ENCODE peak calls at places on chromosomes 13 and 19, in nine cellular contexts. One of them, this sample, is unnamed.

GRCh38 chr19:44557933-44558332 is 28.5 kb upstream of the CEACAM20 start:
- DNase-seq in NCI-H1105 treated with DMSO at 0.1 percent for 48 hours: no peak
- DNase-seq in midbrain: no peak
- DNase-seq in AG09319: no peak
- DNase-seq in T-helper 1 cell: no peak
- DNase-seq in germinal center: no peak
- DNase-seq in activated naive CD4-positive, alpha-beta T cell treated with anti-CD3 and anti-CD28 coated beads, Interleukin-2, amount 10 ng/mL, durations not matched to agents 7 days and 5 days: no peak
- DNase-seq in AG20443: no peak
- DNase-seq in stimulated activated CD4-positive, alpha-beta T cell treated with anti-CD3 and anti-CD28 coated beads, TNF-alpha, amount 100 ng/mL, for 48 hours: no peak
- DNase-seq in this sample: no peak

GRCh38 chr13:67117010-67117550 is 113.1 kb downstream of the PCDH9 start:
- DNase-seq in NCI-H1105 treated with DMSO at 0.1 percent for 48 hours: no peak
- DNase-seq in midbrain: peak
- DNase-seq in AG09319: no peak
- DNase-seq in T-helper 1 cell: no peak
- DNase-seq in germinal center: no peak
- DNase-seq in activated naive CD4-positive, alpha-beta T cell treated with anti-CD3 and anti-CD28 coated beads, Interleukin-2, amount 10 ng/mL, durations not matched to agents 7 days and 5 days: no peak
- DNase-seq in AG20443: no peak
- DNase-seq in stimulated activated CD4-positive, alpha-beta T cell treated with anti-CD3 and anti-CD28 coated beads, TNF-alpha, amount 100 ng/mL, for 48 hours: no peak
- DNase-seq in this sample: no peak

GRCh38 chr13:113420833-113421600 is 32.3 kb downstream of the ADPRHL1 start:
- DNase-seq in NCI-H1105 treated with DMSO at 0.1 percent for 48 hours: no peak
- DNase-seq in midbrain: no peak
- DNase-seq in AG09319: no peak
- DNase-seq in T-helper 1 cell: no peak
- DNase-seq in germinal center: no peak
- DNase-seq in activated naive CD4-positive, alpha-beta T cell treated with anti-CD3 and anti-CD28 coated beads, Interleukin-2, amount 10 ng/mL, durations not matched to agents 7 days and 5 days: no peak
- DNase-seq in AG20443: peak
- DNase-seq in stimulated activated CD4-positive, alpha-beta T cell treated with anti-CD3 and anti-CD28 coated beads, TNF-alpha, amount 100 ng/mL, for 48 hours: no peak
- DNase-seq in this sample: no peak

GRCh38 chr19:17526922-17527321 is 15.5 kb downstream of the PGLS start:
- DNase-seq in NCI-H1105 treated with DMSO at 0.1 percent for 48 hours: no peak
- DNase-seq in midbrain: no peak
- DNase-seq in AG09319: no peak
- DNase-seq in T-helper 1 cell: no peak
- DNase-seq in germinal center: peak
- DNase-seq in activated naive CD4-positive, alpha-beta T cell treated with anti-CD3 and anti-CD28 coated beads, Interleukin-2, amount 10 ng/mL, durations not matched to agents 7 days and 5 days: no peak
- DNase-seq in AG20443: no peak
- DNase-seq in stimulated activated CD4-positive, alpha-beta T cell treated with anti-CD3 and anti-CD28 coated beads, TNF-alpha, amount 100 ng/mL, for 48 hours: no peak
- DNase-seq in this sample: no peak

GRCh38 chr19:20478936-20479335 is 86.6 kb downstream of the ZNF737 start:
- DNase-seq in NCI-H1105 treated with DMSO at 0.1 percent for 48 hours: no peak
- DNase-seq in midbrain: no peak
- DNase-seq in AG09319: no peak
- DNase-seq in T-helper 1 cell: no peak
- DNase-seq in germinal center: no peak
- DNase-seq in activated naive CD4-positive, alpha-beta T cell treated with anti-CD3 and anti-CD28 coated beads, Interleukin-2, amount 10 ng/mL, durations not matched to agents 7 days and 5 days: no peak
- DNase-seq in AG20443: no peak
- DNase-seq in stimulated activated CD4-positive, alpha-beta T cell treated with anti-CD3 and anti-CD28 coated beads, TNF-alpha, amount 100 ng/mL, for 48 hours: no peak
- DNase-seq in this sample: no peak

GRCh38 chr13:95552539-95553270 is at the start of gene CLDN10:
- DNase-seq in NCI-H1105 treated with DMSO at 0.1 percent for 48 hours: no peak
- DNase-seq in midbrain: peak
- DNase-seq in AG09319: no peak
- DNase-seq in T-helper 1 cell: no peak
- DNase-seq in germinal center: peak
- DNase-seq in activated naive CD4-positive, alpha-beta T cell treated with anti-CD3 and anti-CD28 coated beads, Interleukin-2, amount 10 ng/mL, durations not matched to agents 7 days and 5 days: no peak
- DNase-seq in AG20443: no peak
- DNase-seq in stimulated activated CD4-positive, alpha-beta T cell treated with anti-CD3 and anti-CD28 coated beads, TNF-alpha, amount 100 ng/mL, for 48 hours: no peak
- DNase-seq in this sample: no peak

GRCh38 chr19:18520848-18521691 is 800 bp downstream of the ELL start:
- DNase-seq in NCI-H1105 treated with DMSO at 0.1 percent for 48 hours: no peak
- DNase-seq in midbrain: no peak
- DNase-seq in AG09319: no peak
- DNase-seq in T-helper 1 cell: peak
- DNase-seq in germinal center: peak
- DNase-seq in activated naive CD4-positive, alpha-beta T cell treated with anti-CD3 and anti-CD28 coated beads, Interleukin-2, amount 10 ng/mL, durations not matched to agents 7 days and 5 days: peak
- DNase-seq in AG20443: no peak
- DNase-seq in stimulated activated CD4-positive, alpha-beta T cell treated with anti-CD3 and anti-CD28 coated beads, TNF-alpha, amount 100 ng/mL, for 48 hours: no peak
- DNase-seq in this sample: no peak

GRCh38 chr13:50889317-50889716 is 20.3 kb upstream of the RNASEH2B start:
- DNase-seq in NCI-H1105 treated with DMSO at 0.1 percent for 48 hours: no peak
- DNase-seq in midbrain: no peak
- DNase-seq in AG09319: no peak
- DNase-seq in T-helper 1 cell: no peak
- DNase-seq in germinal center: no peak
- DNase-seq in activated naive CD4-positive, alpha-beta T cell treated with anti-CD3 and anti-CD28 coated beads, Interleukin-2, amount 10 ng/mL, durations not matched to agents 7 days and 5 days: no peak
- DNase-seq in AG20443: no peak
- DNase-seq in stimulated activated CD4-positive, alpha-beta T cell treated with anti-CD3 and anti-CD28 coated beads, TNF-alpha, amount 100 ng/mL, for 48 hours: no peak
- DNase-seq in this sample: no peak

GRCh38 chr19:50510121-50510670 is 795 bp downstream of the JOSD2 start:
- DNase-seq in NCI-H1105 treated with DMSO at 0.1 percent for 48 hours: no peak
- DNase-seq in midbrain: no peak
- DNase-seq in AG09319: no peak
- DNase-seq in T-helper 1 cell: no peak
- DNase-seq in germinal center: no peak
- DNase-seq in activated naive CD4-positive, alpha-beta T cell treated with anti-CD3 and anti-CD28 coated beads, Interleukin-2, amount 10 ng/mL, durations not matched to agents 7 days and 5 days: no peak
- DNase-seq in AG20443: no peak
- DNase-seq in stimulated activated CD4-positive, alpha-beta T cell treated with anti-CD3 and anti-CD28 coated beads, TNF-alpha, amount 100 ng/mL, for 48 hours: no peak
- DNase-seq in this sample: no peak

GRCh38 chr19:17765069-17765618 is 13.9 kb downstream of the FCHO1 start:
- DNase-seq in NCI-H1105 treated with DMSO at 0.1 percent for 48 hours: no peak
- DNase-seq in midbrain: peak
- DNase-seq in AG09319: no peak
- DNase-seq in T-helper 1 cell: no peak
- DNase-seq in germinal center: no peak
- DNase-seq in activated naive CD4-positive, alpha-beta T cell treated with anti-CD3 and anti-CD28 coated beads, Interleukin-2, amount 10 ng/mL, durations not matched to agents 7 days and 5 days: no peak
- DNase-seq in AG20443: no peak
- DNase-seq in stimulated activated CD4-positive, alpha-beta T cell treated with anti-CD3 and anti-CD28 coated beads, TNF-alpha, amount 100 ng/mL, for 48 hours: no peak
- DNase-seq in this sample: no peak

GRCh38 chr13:42892760-42893159 is 99.3 kb downstream of the EPSTI1 start:
- DNase-seq in NCI-H1105 treated with DMSO at 0.1 percent for 48 hours: no peak
- DNase-seq in midbrain: no peak
- DNase-seq in AG09319: no peak
- DNase-seq in T-helper 1 cell: no peak
- DNase-seq in germinal center: no peak
- DNase-seq in activated naive CD4-positive, alpha-beta T cell treated with anti-CD3 and anti-CD28 coated beads, Interleukin-2, amount 10 ng/mL, durations not matched to agents 7 days and 5 days: no peak
- DNase-seq in AG20443: peak
- DNase-seq in stimulated activated CD4-positive, alpha-beta T cell treated with anti-CD3 and anti-CD28 coated beads, TNF-alpha, amount 100 ng/mL, for 48 hours: no peak
- DNase-seq in this sample: peak

GRCh38 chr19:11019824-11020223 is 59.0 kb downstream of the SMARCA4 start:
- DNase-seq in NCI-H1105 treated with DMSO at 0.1 percent for 48 hours: no peak
- DNase-seq in midbrain: no peak
- DNase-seq in AG09319: no peak
- DNase-seq in T-helper 1 cell: no peak
- DNase-seq in germinal center: no peak
- DNase-seq in activated naive CD4-positive, alpha-beta T cell treated with anti-CD3 and anti-CD28 coated beads, Interleukin-2, amount 10 ng/mL, durations not matched to agents 7 days and 5 days: no peak
- DNase-seq in AG20443: no peak
- DNase-seq in stimulated activated CD4-positive, alpha-beta T cell treated with anti-CD3 and anti-CD28 coated beads, TNF-alpha, amount 100 ng/mL, for 48 hours: no peak
- DNase-seq in this sample: no peak

GRCh38 chr19:45528149-45528743 is 21.0 kb downstream of the VASP start:
- DNase-seq in NCI-H1105 treated with DMSO at 0.1 percent for 48 hours: no peak
- DNase-seq in midbrain: no peak
- DNase-seq in AG09319: no peak
- DNase-seq in T-helper 1 cell: no peak
- DNase-seq in germinal center: no peak
- DNase-seq in activated naive CD4-positive, alpha-beta T cell treated with anti-CD3 and anti-CD28 coated beads, Interleukin-2, amount 10 ng/mL, durations not matched to agents 7 days and 5 days: no peak
- DNase-seq in AG20443: peak
- DNase-seq in stimulated activated CD4-positive, alpha-beta T cell treated with anti-CD3 and anti-CD28 coated beads, TNF-alpha, amount 100 ng/mL, for 48 hours: no peak
- DNase-seq in this sample: no peak

GRCh38 chr13:23579072-23579885 is 9.1 kb downstream of the TNFRSF19 start:
- DNase-seq in NCI-H1105 treated with DMSO at 0.1 percent for 48 hours: peak
- DNase-seq in midbrain: peak
- DNase-seq in AG09319: peak
- DNase-seq in T-helper 1 cell: peak
- DNase-seq in germinal center: peak
- DNase-seq in activated naive CD4-positive, alpha-beta T cell treated with anti-CD3 and anti-CD28 coated beads, Interleukin-2, amount 10 ng/mL, durations not matched to agents 7 days and 5 days: peak
- DNase-seq in AG20443: peak
- DNase-seq in stimulated activated CD4-positive, alpha-beta T cell treated with anti-CD3 and anti-CD28 coated beads, TNF-alpha, amount 100 ng/mL, for 48 hours: peak
- DNase-seq in this sample: peak

GRCh38 chr13:65964672-65965071 is 1265.5 kb downstream of the PCDH9 start:
- DNase-seq in NCI-H1105 treated with DMSO at 0.1 percent for 48 hours: no peak
- DNase-seq in midbrain: no peak
- DNase-seq in AG09319: no peak
- DNase-seq in T-helper 1 cell: no peak
- DNase-seq in germinal center: no peak
- DNase-seq in activated naive CD4-positive, alpha-beta T cell treated with anti-CD3 and anti-CD28 coated beads, Interleukin-2, amount 10 ng/mL, durations not matched to agents 7 days and 5 days: no peak
- DNase-seq in AG20443: no peak
- DNase-seq in stimulated activated CD4-positive, alpha-beta T cell treated with anti-CD3 and anti-CD28 coated beads, TNF-alpha, amount 100 ng/mL, for 48 hours: no peak
- DNase-seq in this sample: no peak

GRCh38 chr13:85650613-85651012 is 148.6 kb downstream of the SLITRK6 start:
- DNase-seq in NCI-H1105 treated with DMSO at 0.1 percent for 48 hours: peak
- DNase-seq in midbrain: no peak
- DNase-seq in AG09319: no peak
- DNase-seq in T-helper 1 cell: no peak
- DNase-seq in germinal center: no peak
- DNase-seq in activated naive CD4-positive, alpha-beta T cell treated with anti-CD3 and anti-CD28 coated beads, Interleukin-2, amount 10 ng/mL, durations not matched to agents 7 days and 5 days: no peak
- DNase-seq in AG20443: no peak
- DNase-seq in stimulated activated CD4-positive, alpha-beta T cell treated with anti-CD3 and anti-CD28 coated beads, TNF-alpha, amount 100 ng/mL, for 48 hours: no peak
- DNase-seq in this sample: no peak

GRCh38 chr13:77325371-77325941 is 1.4 kb downstream of the MYCBP2 start:
- DNase-seq in NCI-H1105 treated with DMSO at 0.1 percent for 48 hours: no peak
- DNase-seq in midbrain: peak
- DNase-seq in AG09319: no peak
- DNase-seq in T-helper 1 cell: no peak
- DNase-seq in germinal center: peak
- DNase-seq in activated naive CD4-positive, alpha-beta T cell treated with anti-CD3 and anti-CD28 coated beads, Interleukin-2, amount 10 ng/mL, durations not matched to agents 7 days and 5 days: peak
- DNase-seq in AG20443: no peak
- DNase-seq in stimulated activated CD4-positive, alpha-beta T cell treated with anti-CD3 and anti-CD28 coated beads, TNF-alpha, amount 100 ng/mL, for 48 hours: no peak
- DNase-seq in this sample: no peak

GRCh38 chr13:83232626-83233025 is 649.6 kb downstream of the SLITRK1 start:
- DNase-seq in NCI-H1105 treated with DMSO at 0.1 percent for 48 hours: no peak
- DNase-seq in midbrain: no peak
- DNase-seq in AG09319: no peak
- DNase-seq in T-helper 1 cell: no peak
- DNase-seq in germinal center: no peak
- DNase-seq in activated naive CD4-positive, alpha-beta T cell treated with anti-CD3 and anti-CD28 coated beads, Interleukin-2, amount 10 ng/mL, durations not matched to agents 7 days and 5 days: no peak
- DNase-seq in AG20443: no peak
- DNase-seq in stimulated activated CD4-positive, alpha-beta T cell treated with anti-CD3 and anti-CD28 coated beads, TNF-alpha, amount 100 ng/mL, for 48 hours: no peak
- DNase-seq in this sample: no peak

GRCh38 chr19:58456111-58456510 is 4.7 kb downstream of the ZNF324B start:
- DNase-seq in NCI-H1105 treated with DMSO at 0.1 percent for 48 hours: no peak
- DNase-seq in midbrain: no peak
- DNase-seq in AG09319: no peak
- DNase-seq in T-helper 1 cell: no peak
- DNase-seq in germinal center: no peak
- DNase-seq in activated naive CD4-positive, alpha-beta T cell treated with anti-CD3 and anti-CD28 coated beads, Interleukin-2, amount 10 ng/mL, durations not matched to agents 7 days and 5 days: no peak
- DNase-seq in AG20443: no peak
- DNase-seq in stimulated activated CD4-positive, alpha-beta T cell treated with anti-CD3 and anti-CD28 coated beads, TNF-alpha, amount 100 ng/mL, for 48 hours: no peak
- DNase-seq in this sample: no peak

GRCh38 chr19:42091300-42092266 is 15.6 kb downstream of the ZNF574 start:
- DNase-seq in NCI-H1105 treated with DMSO at 0.1 percent for 48 hours: no peak
- DNase-seq in midbrain: no peak
- DNase-seq in AG09319: no peak
- DNase-seq in T-helper 1 cell: no peak
- DNase-seq in germinal center: no peak
- DNase-seq in activated naive CD4-positive, alpha-beta T cell treated with anti-CD3 and anti-CD28 coated beads, Interleukin-2, amount 10 ng/mL, durations not matched to agents 7 days and 5 days: no peak
- DNase-seq in AG20443: peak
- DNase-seq in stimulated activated CD4-positive, alpha-beta T cell treated with anti-CD3 and anti-CD28 coated beads, TNF-alpha, amount 100 ng/mL, for 48 hours: no peak
- DNase-seq in this sample: no peak

GRCh38 chr19:17103177-17103576 is 27.6 kb downstream of the MYO9B start:
- DNase-seq in NCI-H1105 treated with DMSO at 0.1 percent for 48 hours: no peak
- DNase-seq in midbrain: peak
- DNase-seq in AG09319: no peak
- DNase-seq in T-helper 1 cell: no peak
- DNase-seq in germinal center: no peak
- DNase-seq in activated naive CD4-positive, alpha-beta T cell treated with anti-CD3 and anti-CD28 coated beads, Interleukin-2, amount 10 ng/mL, durations not matched to agents 7 days and 5 days: no peak
- DNase-seq in AG20443: no peak
- DNase-seq in stimulated activated CD4-positive, alpha-beta T cell treated with anti-CD3 and anti-CD28 coated beads, TNF-alpha, amount 100 ng/mL, for 48 hours: no peak
- DNase-seq in this sample: no peak

GRCh38 chr13:27636624-27637288 is 15.1 kb downstream of the POLR1D start:
- DNase-seq in NCI-H1105 treated with DMSO at 0.1 percent for 48 hours: peak
- DNase-seq in midbrain: no peak
- DNase-seq in AG09319: no peak
- DNase-seq in T-helper 1 cell: no peak
- DNase-seq in germinal center: no peak
- DNase-seq in activated naive CD4-positive, alpha-beta T cell treated with anti-CD3 and anti-CD28 coated beads, Interleukin-2, amount 10 ng/mL, durations not matched to agents 7 days and 5 days: no peak
- DNase-seq in AG20443: no peak
- DNase-seq in stimulated activated CD4-positive, alpha-beta T cell treated with anti-CD3 and anti-CD28 coated beads, TNF-alpha, amount 100 ng/mL, for 48 hours: no peak
- DNase-seq in this sample: no peak

GRCh38 chr19:1069009-1069779 is 2.2 kb downstream of the ARHGAP45 start:
- DNase-seq in NCI-H1105 treated with DMSO at 0.1 percent for 48 hours: no peak
- DNase-seq in midbrain: peak
- DNase-seq in AG09319: no peak
- DNase-seq in T-helper 1 cell: peak
- DNase-seq in germinal center: peak
- DNase-seq in activated naive CD4-positive, alpha-beta T cell treated with anti-CD3 and anti-CD28 coated beads, Interleukin-2, amount 10 ng/mL, durations not matched to agents 7 days and 5 days: peak
- DNase-seq in AG20443: no peak
- DNase-seq in stimulated activated CD4-positive, alpha-beta T cell treated with anti-CD3 and anti-CD28 coated beads, TNF-alpha, amount 100 ng/mL, for 48 hours: no peak
- DNase-seq in this sample: no peak

GRCh38 chr13:111339366-111340143 is 19.1 kb downstream of the TEX29 start:
- DNase-seq in NCI-H1105 treated with DMSO at 0.1 percent for 48 hours: no peak
- DNase-seq in midbrain: no peak
- DNase-seq in AG09319: no peak
- DNase-seq in T-helper 1 cell: no peak
- DNase-seq in germinal center: no peak
- DNase-seq in activated naive CD4-positive, alpha-beta T cell treated with anti-CD3 and anti-CD28 coated beads, Interleukin-2, amount 10 ng/mL, durations not matched to agents 7 days and 5 days: no peak
- DNase-seq in AG20443: peak
- DNase-seq in stimulated activated CD4-positive, alpha-beta T cell treated with anti-CD3 and anti-CD28 coated beads, TNF-alpha, amount 100 ng/mL, for 48 hours: no peak
- DNase-seq in this sample: no peak

GRCh38 chr13:61838568-61838967 is 422.9 kb upstream of the PCDH20 start:
- DNase-seq in NCI-H1105 treated with DMSO at 0.1 percent for 48 hours: no peak
- DNase-seq in midbrain: no peak
- DNase-seq in AG09319: no peak
- DNase-seq in T-helper 1 cell: no peak
- DNase-seq in germinal center: no peak
- DNase-seq in activated naive CD4-positive, alpha-beta T cell treated with anti-CD3 and anti-CD28 coated beads, Interleukin-2, amount 10 ng/mL, durations not matched to agents 7 days and 5 days: no peak
- DNase-seq in AG20443: no peak
- DNase-seq in stimulated activated CD4-positive, alpha-beta T cell treated with anti-CD3 and anti-CD28 coated beads, TNF-alpha, amount 100 ng/mL, for 48 hours: no peak
- DNase-seq in this sample: no peak

GRCh38 chr19:8484331-8484894 is 18.0 kb downstream of the PRAM1 start:
- DNase-seq in NCI-H1105 treated with DMSO at 0.1 percent for 48 hours: no peak
- DNase-seq in midbrain: peak
- DNase-seq in AG09319: no peak
- DNase-seq in T-helper 1 cell: no peak
- DNase-seq in germinal center: no peak
- DNase-seq in activated naive CD4-positive, alpha-beta T cell treated with anti-CD3 and anti-CD28 coated beads, Interleukin-2, amount 10 ng/mL, durations not matched to agents 7 days and 5 days: no peak
- DNase-seq in AG20443: no peak
- DNase-seq in stimulated activated CD4-positive, alpha-beta T cell treated with anti-CD3 and anti-CD28 coated beads, TNF-alpha, amount 100 ng/mL, for 48 hours: no peak
- DNase-seq in this sample: no peak